ENCODE peak calls at places on chromosomes 11 and 22, in eight cellular contexts. S is stimulated activated CD8-positive, alpha-beta memory T cell treated with anti-CD3 and anti-CD28 coated beads, Interleukin-4, amount 100 ng/mL, for 48 hours; H is GM03348; G is stimulated activated CD4-positive, alpha-beta T cell treated with anti-CD3 and anti-CD28 coated beads, TNF-alpha, amount 100 ng/mL, for 1 hour; R is SJSA1; E is hippocampal formation; U is kidney glomerular epithelial cell; L is glutamatergic neuron. J is an unnamed sample.

GRCh38 chr22:41524809-41525449 is 19.3 kb downstream of the POLR3H start:
- DNase-seq in S (peak; percentile 75), H (no peak), G (no peak), R (no peak), E (no peak), U (no peak), L (no peak), J (no peak)

GRCh38 chr11:80293293-80293692 is 852.5 kb upstream of the TENM4 start:
- DNase-seq in S (no peak), H (no peak), G (no peak), R (no peak), E (no peak), U (no peak), L (no peak), J (no peak)

GRCh38 chr22:42114721-42115120 is 15.9 kb downstream of the CYP2D6 start:
- DNase-seq in S (no peak), H (peak; percentile 19), G (no peak), R (no peak), E (no peak), U (no peak), L (no peak), J (no peak)

GRCh38 chr22:35477911-35478582 is 62.6 kb upstream of the RASD2 start:
- DNase-seq in S (no peak), H (peak; percentile 65), G (no peak), R (peak; percentile 75), E (no peak), U (peak; percentile 84), L (no peak), J (peak; percentile 98)

GRCh38 chr11:64081663-64082442 is 46.1 kb downstream of the FLRT1 start:
- DNase-seq in S (no peak), H (no peak), G (no peak), R (no peak), E (no peak), U (no peak), L (no peak), J (no peak)

GRCh38 chr11:19595840-19596751 is 116.5 kb upstream of the NAV2 start:
- DNase-seq in S (no peak), H (peak; percentile 87), G (no peak), R (peak; percentile 83), E (peak; percentile 16), U (peak; percentile 87), L (no peak), J (no peak)

GRCh38 chr22:40312050-40312449 is 34.2 kb upstream of the ADSL start:
- DNase-seq in S (no peak), H (no peak), G (no peak), R (no peak), E (no peak), U (no peak), L (peak; percentile 72), J (no peak)

GRCh38 chr11:76392889-76393288 is 11.8 kb downstream of the GVQW3 start:
- DNase-seq in S (no peak), H (no peak), G (no peak), R (no peak), E (no peak), U (no peak), L (no peak), J (no peak)

J was measured in SK-N-MC.